ENCODE peak calls at places on chromosomes 7 and 10, in ten cellular contexts. One of them, this sample, is unnamed.

GRCh38 chr10:125495386-125495785 is 187.6 kb downstream of the TEX36 start:
- ATAC-seq in activated T-helper 17 cell treated with anti-CD3 and anti-CD28 coated beads, Interleukin-2, amount 50 U/mL, for 72 hours: no peak
- ATAC-seq in heart right ventricle: no peak
- ATAC-seq in left lung: no peak
- ATAC-seq in left ventricle myocardium superior: no peak
- ATAC-seq in left colon: no peak
- ATAC-seq in activated CD8-positive, alpha-beta T cell treated with anti-CD3 and anti-CD28 coated beads, Interleukin-2, amount 10 ng/mL, durations not matched to agents 7 days and 5 days: no peak
- ATAC-seq in pancreas: no peak
- ATAC-seq in right lobe of liver: no peak
- ATAC-seq in body of pancreas: no peak
- ATAC-seq in this sample: no peak

GRCh38 chr10:112475565-112476233 is 28.7 kb downstream of the VTI1A start:
- ATAC-seq in activated CD8-positive, alpha-beta T cell treated with anti-CD3 and anti-CD28 coated beads, Interleukin-2, amount 10 ng/mL, durations not matched to agents 7 days and 5 days: no peak
- ATAC-seq in left ventricle myocardium superior: no peak
- ATAC-seq in body of pancreas: no peak
- ATAC-seq in pancreas: no peak
- ATAC-seq in right lobe of liver: peak; percentile 63
- ATAC-seq in activated T-helper 17 cell treated with anti-CD3 and anti-CD28 coated beads, Interleukin-2, amount 50 U/mL, for 72 hours: no peak
- ATAC-seq in heart right ventricle: no peak
- ATAC-seq in left lung: peak; percentile 16
- ATAC-seq in left colon: peak; percentile 32
- ATAC-seq in this sample: no peak

GRCh38 chr7:105689093-105689819 is 108.0 kb upstream of the EFCAB10 start:
- ATAC-seq in pancreas: no peak
- ATAC-seq in activated T-helper 17 cell treated with anti-CD3 and anti-CD28 coated beads, Interleukin-2, amount 50 U/mL, for 72 hours: no peak
- ATAC-seq in left colon: no peak
- ATAC-seq in heart right ventricle: no peak
- ATAC-seq in body of pancreas: no peak
- ATAC-seq in right lobe of liver: no peak
- ATAC-seq in activated CD8-positive, alpha-beta T cell treated with anti-CD3 and anti-CD28 coated beads, Interleukin-2, amount 10 ng/mL, durations not matched to agents 7 days and 5 days: no peak
- ATAC-seq in left lung: no peak
- ATAC-seq in left ventricle myocardium superior: no peak
- ATAC-seq in this sample: no peak

GRCh38 chr10:44132361-44133289 is 252.3 kb downstream of the CXCL12 start:
- ATAC-seq in heart right ventricle: peak; percentile 79
- ATAC-seq in body of pancreas: peak; percentile 52
- ATAC-seq in left colon: no peak
- ATAC-seq in activated CD8-positive, alpha-beta T cell treated with anti-CD3 and anti-CD28 coated beads, Interleukin-2, amount 10 ng/mL, durations not matched to agents 7 days and 5 days: no peak
- ATAC-seq in activated T-helper 17 cell treated with anti-CD3 and anti-CD28 coated beads, Interleukin-2, amount 50 U/mL, for 72 hours: no peak
- ATAC-seq in left lung: no peak
- ATAC-seq in left ventricle myocardium superior: peak; percentile 94
- ATAC-seq in pancreas: peak; percentile 68
- ATAC-seq in right lobe of liver: no peak
- ATAC-seq in this sample: peak; percentile 83

GRCh38 chr7:36820527-36821170 is 96.4 kb upstream of the AOAH start:
- ATAC-seq in left lung: no peak
- ATAC-seq in pancreas: no peak
- ATAC-seq in body of pancreas: no peak
- ATAC-seq in activated CD8-positive, alpha-beta T cell treated with anti-CD3 and anti-CD28 coated beads, Interleukin-2, amount 10 ng/mL, durations not matched to agents 7 days and 5 days: no peak
- ATAC-seq in activated T-helper 17 cell treated with anti-CD3 and anti-CD28 coated beads, Interleukin-2, amount 50 U/mL, for 72 hours: no peak
- ATAC-seq in right lobe of liver: peak; percentile 92
- ATAC-seq in left colon: no peak
- ATAC-seq in left ventricle myocardium superior: peak; percentile 38
- ATAC-seq in heart right ventricle: no peak
- ATAC-seq in this sample: peak; percentile 51

GRCh38 chr7:90596745-90597526 is 815 bp downstream of the CDK14 start:
- ATAC-seq in left colon: no peak
- ATAC-seq in activated T-helper 17 cell treated with anti-CD3 and anti-CD28 coated beads, Interleukin-2, amount 50 U/mL, for 72 hours: no peak
- ATAC-seq in left ventricle myocardium superior: peak; percentile 23
- ATAC-seq in heart right ventricle: peak; percentile 4
- ATAC-seq in pancreas: peak; percentile 18
- ATAC-seq in body of pancreas: peak; percentile 25
- ATAC-seq in left lung: peak; percentile 17
- ATAC-seq in right lobe of liver: peak; percentile 26
- ATAC-seq in activated CD8-positive, alpha-beta T cell treated with anti-CD3 and anti-CD28 coated beads, Interleukin-2, amount 10 ng/mL, durations not matched to agents 7 days and 5 days: no peak
- ATAC-seq in this sample: no peak

GRCh38 chr7:127251458-127252379 is 1.0 kb downstream of the GRM8 start:
- ATAC-seq in activated T-helper 17 cell treated with anti-CD3 and anti-CD28 coated beads, Interleukin-2, amount 50 U/mL, for 72 hours: peak; percentile 26
- ATAC-seq in heart right ventricle: no peak
- ATAC-seq in right lobe of liver: peak; percentile 54
- ATAC-seq in body of pancreas: no peak
- ATAC-seq in activated CD8-positive, alpha-beta T cell treated with anti-CD3 and anti-CD28 coated beads, Interleukin-2, amount 10 ng/mL, durations not matched to agents 7 days and 5 days: peak; percentile 22
- ATAC-seq in pancreas: no peak
- ATAC-seq in left lung: no peak
- ATAC-seq in left colon: peak; percentile 38
- ATAC-seq in left ventricle myocardium superior: no peak
- ATAC-seq in this sample: no peak

GRCh38 chr10:129467346-129468119 is 492 bp downstream of the MGMT start:
- ATAC-seq in pancreas: peak; percentile 9
- ATAC-seq in heart right ventricle: peak; percentile 28
- ATAC-seq in left lung: peak; percentile 43
- ATAC-seq in body of pancreas: no peak
- ATAC-seq in left ventricle myocardium superior: peak; percentile 16
- ATAC-seq in right lobe of liver: peak; percentile 69
- ATAC-seq in activated CD8-positive, alpha-beta T cell treated with anti-CD3 and anti-CD28 coated beads, Interleukin-2, amount 10 ng/mL, durations not matched to agents 7 days and 5 days: peak; percentile 1
- ATAC-seq in left colon: peak; percentile 29
- ATAC-seq in activated T-helper 17 cell treated with anti-CD3 and anti-CD28 coated beads, Interleukin-2, amount 50 U/mL, for 72 hours: peak; percentile 2
- ATAC-seq in this sample: no peak

GRCh38 chr10:63414481-63415260 is 51.1 kb downstream of the JMJD1C start:
- ATAC-seq in body of pancreas: no peak
- ATAC-seq in activated CD8-positive, alpha-beta T cell treated with anti-CD3 and anti-CD28 coated beads, Interleukin-2, amount 10 ng/mL, durations not matched to agents 7 days and 5 days: no peak
- ATAC-seq in left ventricle myocardium superior: no peak
- ATAC-seq in left lung: peak; percentile 50
- ATAC-seq in heart right ventricle: no peak
- ATAC-seq in right lobe of liver: no peak
- ATAC-seq in pancreas: no peak
- ATAC-seq in activated T-helper 17 cell treated with anti-CD3 and anti-CD28 coated beads, Interleukin-2, amount 50 U/mL, for 72 hours: no peak
- ATAC-seq in left colon: no peak
- ATAC-seq in this sample: no peak

This sample was measured in gastroesophageal sphincter.